ENCODE peak calls at places on chromosomes 13 and 19, in seven cellular contexts. U is H54, J is GM12878, W is ovary, D is lower leg skin, K is adrenal gland, O is NB4. N is an unnamed sample.

GRCh38 chr19:2731181-2732117 is 8.4 kb downstream of the SLC39A3 start:
- DNase-seq in U (no peak), J (no peak), W (no peak), D (no peak), K (no peak), O (peak), N (no peak)

GRCh38 chr19:9847087-9847671 is 12.1 kb downstream of the PIN1 start:
- DNase-seq in U (peak), J (no peak), W (peak), D (no peak), K (peak), O (peak), N (no peak)

GRCh38 chr19:18939922-18940775 is 868 bp downstream of the HOMER3 start:
- DNase-seq in U (peak), J (no peak), W (peak), D (peak), K (peak), O (peak), N (no peak)

GRCh38 chr19:38877781-38878574 is at the start of gene RINL:
- DNase-seq in U (no peak), J (no peak), W (no peak), D (no peak), K (no peak), O (peak), N (peak)

GRCh38 chr13:97125051-97125809 is 96.9 kb upstream of the MBNL2 start:
- DNase-seq in U (no peak), J (peak), W (peak), D (peak), K (peak), O (peak), N (no peak)

GRCh38 chr19:51695702-51696315 is 2.7 kb downstream of the SPACA6 start:
- DNase-seq in U (no peak), J (no peak), W (no peak), D (peak), K (no peak), O (no peak), N (no peak)

GRCh38 chr13:74705438-74705837 is 571.2 kb upstream of the KLF12 start:
- DNase-seq in U (no peak), J (no peak), W (no peak), D (no peak), K (no peak), O (no peak), N (no peak)

GRCh38 chr19:15390814-15391213 is 11.2 kb upstream of the AKAP8 start:
- DNase-seq in U (no peak), J (no peak), W (no peak), D (no peak), K (peak), O (no peak), N (no peak)

GRCh38 chr13:101767096-101767495 is 314.6 kb downstream of the ITGBL1 start:
- DNase-seq in U (no peak), J (no peak), W (no peak), D (no peak), K (no peak), O (no peak), N (no peak)

GRCh38 chr13:22061371-22061805 is 390.5 kb downstream of the FGF9 start:
- DNase-seq in U (no peak), J (peak), W (no peak), D (no peak), K (no peak), O (no peak), N (no peak)

GRCh38 chr13:36131215-36131930 is at the start of gene DCLK1:
- DNase-seq in U (no peak), J (no peak), W (peak), D (peak), K (peak), O (no peak), N (no peak)

GRCh38 chr19:50417138-50417849 is 1.4 kb upstream of the SPIB start:
- DNase-seq in U (no peak), J (no peak), W (no peak), D (no peak), K (no peak), O (no peak), N (no peak)

GRCh38 chr19:36152061-36152885 is at the start of gene COX7A1:
- DNase-seq in U (no peak), J (no peak), W (peak), D (peak), K (peak), O (no peak), N (no peak)

GRCh38 chr13:90542959-90543358 is 804.5 kb upstream of the MIR17HG start:
- DNase-seq in U (no peak), J (no peak), W (no peak), D (no peak), K (no peak), O (no peak), N (no peak)

GRCh38 chr19:51687791-51688664 is 5.1 kb upstream of the SPACA6 start:
- DNase-seq in U (no peak), J (no peak), W (peak), D (peak), K (peak), O (no peak), N (no peak)

GRCh38 chr13:113838711-113839201 is 25.1 kb downstream of the GAS6 start:
- DNase-seq in U (no peak), J (no peak), W (no peak), D (no peak), K (no peak), O (no peak), N (no peak)

GRCh38 chr13:113835461-113836274 is 28.2 kb downstream of the GAS6 start:
- DNase-seq in U (peak), J (no peak), W (peak), D (no peak), K (no peak), O (peak), N (peak)

GRCh38 chr13:113839536-113840204 is 24.2 kb downstream of the GAS6 start:
- DNase-seq in U (no peak), J (no peak), W (peak), D (no peak), K (no peak), O (no peak), N (no peak)

GRCh38 chr13:113836917-113837553 is 26.8 kb downstream of the GAS6 start:
- DNase-seq in U (peak), J (no peak), W (peak), D (no peak), K (peak), O (peak), N (no peak)

GRCh38 chr13:113837554-113838355 is 26.1 kb downstream of the GAS6 start:
- DNase-seq in U (peak), J (no peak), W (peak), D (peak), K (peak), O (peak), N (no peak)
- TF ChIP-seq POLR2A in U (peak), J (no peak), W (no peak), D (no peak), K (no peak), O (no peak), N (no peak)

GRCh38 chr19:16446108-16447014 is 25.4 kb downstream of the EPS15L1 start:
- DNase-seq in U (no peak), J (peak), W (no peak), D (no peak), K (no peak), O (no peak), N (no peak)
- TF ChIP-seq POLR2A in U (no peak), J (no peak), W (no peak), D (no peak), K (no peak), O (no peak), N (peak)

GRCh38 chr19:53868091-53868891 is 608 bp downstream of the MYADM start:
- DNase-seq in U (peak), J (no peak), W (peak), D (peak), K (peak), O (peak), N (peak)
- TF ChIP-seq POLR2A in U (peak), J (no peak), W (peak), D (no peak), K (no peak), O (no peak), N (no peak)

GRCh38 chr13:32330438-32330837 is 15.1 kb downstream of the BRCA2 start:
- DNase-seq in U (no peak), J (no peak), W (no peak), D (no peak), K (no peak), O (no peak), N (no peak)
- TF ChIP-seq POLR2A in U (no peak), J (no peak), W (no peak), D (no peak), K (no peak), O (no peak), N (no peak)

GRCh38 chr13:30906411-30906990 is 430 bp downstream of the MEDAG start:
- DNase-seq in U (no peak), J (no peak), W (peak), D (no peak), K (peak), O (no peak), N (no peak)
- TF ChIP-seq POLR2A in U (no peak), J (no peak), W (no peak), D (no peak), K (no peak), O (no peak), N (no peak)

N was measured in GM12891.